ENCODE peak calls at places on chromosome 2, in five cellular contexts. W, P, Y, L and V are unnamed samples.

GRCh38 chr2:102063948-102064678 is 72.4 kb downstream of the IL1R2 start:
- DNase-seq in W (peak), P (no peak), Y (peak), L (peak), V (peak)

GRCh38 chr2:86747708-86748627 is 27.9 kb downstream of the RMND5A start:
- DNase-seq in W (no peak), P (no peak), Y (peak), L (no peak), V (peak)

GRCh38 chr2:180311-180710 is 83.5 kb downstream of the SH3YL1 start:
- DNase-seq in W (no peak), P (no peak), Y (no peak), L (no peak), V (no peak)

GRCh38 chr2:158546412-158547144 is 89.8 kb downstream of the PKP4 start:
- DNase-seq in W (no peak), P (no peak), Y (no peak), L (no peak), V (no peak)

GRCh38 chr2:133342960-133343359 is 225.3 kb downstream of the NCKAP5 start:
- DNase-seq in W (no peak), P (no peak), Y (no peak), L (no peak), V (no peak)

GRCh38 chr2:46368416-46368815 is 71.2 kb downstream of the EPAS1 start:
- DNase-seq in W (no peak), P (no peak), Y (no peak), L (no peak), V (no peak)

GRCh38 chr2:241272298-241272721 is 43.2 kb downstream of the HDLBP start:
- DNase-seq in W (no peak), P (no peak), Y (no peak), L (peak), V (no peak)

GRCh38 chr2:191847764-191848163 is 876 bp upstream of the CAVIN2 start:
- DNase-seq in W (no peak), P (no peak), Y (no peak), L (no peak), V (no peak)

GRCh38 chr2:231127480-231127879 is 2.6 kb upstream of the HTR2B start:
- DNase-seq in W (no peak), P (no peak), Y (no peak), L (no peak), V (no peak)

GRCh38 chr2:55862269-55862668 is 61.3 kb downstream of the EFEMP1 start:
- DNase-seq in W (peak), P (no peak), Y (peak), L (no peak), V (peak)

GRCh38 chr2:138942466-138942865 is 162.3 kb upstream of the NXPH2 start:
- DNase-seq in W (no peak), P (no peak), Y (no peak), L (no peak), V (no peak)

GRCh38 chr2:143398701-143399260 is 269.6 kb downstream of the ARHGAP15 start:
- DNase-seq in W (no peak), P (no peak), Y (no peak), L (no peak), V (no peak)

GRCh38 chr2:15893689-15894325 is 46.5 kb upstream of the MYCN start:
- DNase-seq in W (no peak), P (no peak), Y (no peak), L (no peak), V (no peak)